ENCODE peak calls at places on chromosomes 4 and X, in four cellular contexts. W, B, Q and O are unnamed samples.

GRCh38 chr4:8587469-8588195 is 4.9 kb upstream of the CPZ start:
- DNase-seq in W (no peak), B (no peak), Q (no peak), O (no peak)

GRCh38 chr4:129346760-129347159 is 250.8 kb downstream of the C4orf33 start:
- DNase-seq in W (no peak), B (no peak), Q (no peak), O (no peak)

GRCh38 chr4:1495416-1496115 is 89.3 kb upstream of the NKX1-1 start:
- DNase-seq in W (no peak), B (no peak), Q (no peak), O (no peak)

GRCh38 chrX:11665144-11666040 is at the start of gene ARHGAP6:
- DNase-seq in W (peak), B (no peak), Q (no peak), O (peak)

GRCh38 chr4:12500409-12500808 is 983.7 kb downstream of the RAB28 start:
- DNase-seq in W (no peak), B (no peak), Q (no peak), O (no peak)

GRCh38 chrX:15269618-15270521 is at the start of gene ASB9:
- DNase-seq in W (peak), B (peak), Q (peak), O (peak)

GRCh38 chr4:55398461-55398860 is 2.7 kb downstream of the TMEM165 start:
- DNase-seq in W (no peak), B (no peak), Q (no peak), O (no peak)

GRCh38 chr4:8308856-8309771 is 39.6 kb downstream of the HTRA3 start:
- DNase-seq in W (no peak), B (no peak), Q (no peak), O (no peak)

GRCh38 chr4:79241846-79242245 is 84.0 kb downstream of the NAA11 start:
- DNase-seq in W (no peak), B (no peak), Q (no peak), O (no peak)

GRCh38 chr4:179307297-179308136 is 1865.3 kb upstream of the AGA start:
- DNase-seq in W (peak), B (peak), Q (peak), O (peak)

GRCh38 chr4:83691998-83692397 is 156.1 kb downstream of the GPAT3 start:
- DNase-seq in W (no peak), B (no peak), Q (no peak), O (no peak)

GRCh38 chr4:162352580-162353107 is 188.8 kb upstream of the FSTL5 start:
- DNase-seq in W (no peak), B (no peak), Q (no peak), O (no peak)

GRCh38 chrX:39133971-39134370 is 332.7 kb downstream of the MID1IP1 start:
- DNase-seq in W (peak), B (peak), Q (no peak), O (no peak)
- TF ChIP-seq CTCF in W (peak), B (no peak), Q (no peak), O (no peak)

GRCh38 chrX:150146271-150146888 is 208.1 kb upstream of the EOLA2 start:
- DNase-seq in W (no peak), B (no peak), Q (no peak), O (no peak)
- TF ChIP-seq CTCF in W (peak), B (no peak), Q (no peak), O (no peak)

GRCh38 chrX:95509474-95509873 is 1175.2 kb upstream of the DIAPH2 start:
- DNase-seq in W (no peak), B (no peak), Q (no peak), O (no peak)

DNA sequence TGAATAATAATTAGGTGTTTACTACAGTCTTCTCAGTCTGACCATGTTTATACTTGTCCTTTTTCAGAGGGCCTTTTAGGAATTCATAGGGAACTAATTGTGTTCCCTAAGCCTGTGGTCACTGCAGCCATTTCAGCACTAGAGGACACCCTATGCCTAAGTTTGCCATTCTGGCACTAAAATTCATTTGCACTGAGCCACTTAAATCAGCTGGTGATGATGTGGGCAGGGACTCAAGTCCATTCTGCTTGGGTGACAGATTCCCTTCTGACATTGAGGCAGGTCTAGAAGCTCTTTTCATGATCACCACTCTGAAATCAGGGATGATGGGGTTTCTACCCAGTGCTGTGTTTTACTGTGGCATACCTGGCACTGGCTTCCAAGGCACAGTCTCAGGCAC is 1178.9 kb upstream of the DIAPH2 start:
- DNase-seq in W (peak), B (no peak), Q (no peak), O (no peak)
- TF ChIP-seq CTCF in W (peak), B (no peak), Q (no peak), O (peak)

DNA sequence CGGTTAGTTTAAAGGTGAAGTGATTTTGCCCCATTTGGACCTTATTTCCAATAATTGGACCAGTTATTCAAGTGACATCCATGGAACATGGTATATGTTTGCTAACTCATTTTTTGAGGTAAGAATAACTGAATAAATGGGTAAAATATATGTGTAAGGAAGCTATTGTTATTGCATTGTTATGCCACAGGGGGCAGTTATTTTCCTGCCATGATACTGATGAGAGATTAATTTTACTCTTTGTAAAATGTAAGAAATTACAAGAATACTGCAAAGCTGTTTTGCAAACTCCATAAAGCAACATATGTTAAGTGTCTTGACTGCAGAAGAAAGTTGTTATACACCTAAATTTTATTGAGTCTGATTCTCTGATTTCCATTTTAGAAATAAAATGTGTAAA is 114.0 kb downstream of the IL1RAPL1 start:
- DNase-seq in W (no peak), B (no peak), Q (no peak), O (no peak)
- TF ChIP-seq CTCF in W (peak), B (no peak), Q (no peak), O (no peak)

DNA sequence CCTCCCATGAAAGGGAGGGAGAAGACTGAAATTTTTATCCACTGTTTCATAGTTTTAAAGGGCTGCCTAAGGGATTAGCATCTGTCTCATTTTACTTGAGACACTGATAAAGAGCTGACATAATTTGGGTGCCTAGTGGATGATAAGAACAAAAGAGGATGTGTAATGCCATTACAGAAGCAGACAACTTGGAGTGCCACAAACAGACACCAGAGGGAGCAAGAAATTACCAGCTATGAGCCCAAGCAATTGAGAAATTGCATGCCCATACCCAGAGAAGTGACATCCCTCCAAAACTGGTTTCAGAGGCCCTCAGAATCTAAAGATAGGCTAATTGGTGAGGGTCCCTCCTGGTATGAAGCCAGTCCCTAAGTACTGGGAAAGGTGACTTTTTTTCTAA is 38.5 kb upstream of the POU3F4 start:
- DNase-seq in W (peak), B (peak), Q (peak), O (peak)
- TF ChIP-seq CTCF in W (peak), B (no peak), Q (no peak), O (peak)